ENCODE peak calls at places on chromosome 13, in five cellular contexts. X, Z, J, U and K are unnamed samples.

GRCh38 chr13:84994582-84994981 is 804.6 kb downstream of the SLITRK6 start:
- DNase-seq in U (no peak), J (no peak), Z (no peak), X (no peak), K (no peak)

GRCh38 chr13:85334187-85334586 is 465.0 kb downstream of the SLITRK6 start:
- DNase-seq in Z (no peak), U (no peak), X (no peak), J (no peak), K (no peak)

GRCh38 chr13:93320942-93321341 is 94.3 kb downstream of the GPC6 start:
- DNase-seq in X (no peak), Z (peak; percentile 67), U (no peak), J (no peak), K (peak; percentile 72)

GRCh38 chr13:111166882-111167281 is 51.8 kb downstream of the ARHGEF7 start:
- DNase-seq in J (no peak), Z (no peak), U (no peak), X (no peak), K (no peak)

GRCh38 chr13:58855283-58855682 is 1223.7 kb downstream of the PCDH17 start:
- DNase-seq in U (no peak), Z (no peak), J (no peak), X (no peak), K (no peak)

GRCh38 chr13:35208587-35208986 is 266.5 kb downstream of the NBEA start:
- DNase-seq in Z (no peak), U (no peak), J (no peak), X (no peak), K (no peak)

GRCh38 chr13:67880916-67881315 is 650.8 kb upstream of the PCDH9 start:
- DNase-seq in X (no peak), J (no peak), Z (no peak), U (no peak), K (peak; percentile 79)

GRCh38 chr13:97141564-97142005 is 80.5 kb upstream of the MBNL2 start:
- DNase-seq in J (peak; percentile 55), X (no peak), U (no peak), Z (peak; percentile 94), K (peak; percentile 85)

GRCh38 chr13:35164324-35164932 is 222.4 kb downstream of the NBEA start:
- DNase-seq in Z (peak; percentile 27), U (no peak), J (no peak), X (no peak), K (peak; percentile 32)

GRCh38 chr13:63161219-63161618 is 1745.6 kb upstream of the PCDH20 start:
- DNase-seq in U (no peak), X (no peak), J (no peak), Z (peak; percentile 57), K (no peak)

GRCh38 chr13:33524086-33524485 is 238.5 kb upstream of the STARD13 start:
- DNase-seq in U (no peak), X (no peak), Z (peak; percentile 92), J (no peak), K (peak; percentile 83)

GRCh38 chr13:112968910-112969691 is at the start of gene MCF2L:
- DNase-seq in J (peak; percentile 82), Z (peak; percentile 31), U (peak; percentile 56), X (peak; percentile 47), K (no peak)

GRCh38 chr13:66222127-66222526 is 1008.0 kb downstream of the PCDH9 start:
- DNase-seq in Z (no peak), U (no peak), J (no peak), X (no peak), K (no peak)

GRCh38 chr13:112842343-112842856 is 126.6 kb upstream of the MCF2L start:
- DNase-seq in X (no peak), Z (no peak), U (no peak), J (no peak), K (no peak)

GRCh38 chr13:50676602-50677001 is 166.9 kb downstream of the DLEU7 start:
- DNase-seq in U (no peak), J (no peak), X (no peak), Z (peak; percentile 44), K (peak; percentile 28)

GRCh38 chr13:63190742-63191141 is 1775.1 kb upstream of the PCDH20 start:
- DNase-seq in X (no peak), U (no peak), Z (peak; percentile 53), J (no peak), K (no peak)

GRCh38 chr13:42112864-42113263 is 64.4 kb downstream of the DGKH start:
- DNase-seq in X (no peak), J (no peak), U (no peak), Z (no peak), K (no peak)

GRCh38 chr13:98428256-98428966 is 148.5 kb downstream of the STK24 start:
- DNase-seq in X (no peak), J (no peak), U (no peak), Z (peak; percentile 32), K (no peak)

GRCh38 chr13:27971236-27971645 is 2.1 kb upstream of the CDX2 start:
- DNase-seq in Z (no peak), J (no peak), X (no peak), U (no peak), K (no peak)

GRCh38 chr13:50796463-50796862 is 47.0 kb downstream of the DLEU7 start:
- DNase-seq in Z (no peak), X (no peak), U (no peak), J (no peak), K (no peak)

GRCh38 chr13:80339578-80339840 is 1.4 kb downstream of the SPRY2 start:
- DNase-seq in Z (no peak), J (no peak), X (no peak), U (no peak), K (no peak)

GRCh38 chr13:101536079-101536478 is 83.6 kb downstream of the ITGBL1 start:
- DNase-seq in X (no peak), U (no peak), J (no peak), Z (no peak), K (no peak)

GRCh38 chr13:102558029-102558428 is 38.8 kb upstream of the TPP2 start:
- DNase-seq in U (no peak), Z (no peak), X (no peak), J (no peak), K (no peak)

GRCh38 chr13:99425485-99426341 is 75.6 kb upstream of the TM9SF2 start:
- DNase-seq in X (no peak), U (peak; percentile 37), Z (no peak), J (peak; percentile 80), K (no peak)

GRCh38 chr13:27283906-27284523 is 13.4 kb downstream of the RASL11A start:
- DNase-seq in J (peak; percentile 52), X (no peak), Z (no peak), U (no peak), K (peak; percentile 23)

GRCh38 chr13:108176685-108177274 is 38.6 kb downstream of the LIG4 start:
- DNase-seq in J (peak; percentile 78), X (peak; percentile 56), Z (peak; percentile 22), U (peak; percentile 18), K (peak; percentile 5)

GRCh38 chr13:23447927-23448326 is 14.4 kb upstream of the SACS start:
- DNase-seq in X (no peak), Z (peak; percentile 96), J (no peak), U (no peak), K (peak; percentile 95)

GRCh38 chr13:77290342-77290741 is 36.6 kb downstream of the MYCBP2 start:
- DNase-seq in Z (no peak), J (no peak), X (no peak), U (no peak), K (no peak)